ENCODE peak calls at places on chromosome 12, in four cellular contexts. J is uterus, E is right lobe of liver, G is HCT116. X is an unnamed sample.

GRCh38 chr12:16763901-16764300 is 157.9 kb upstream of the LMO3 start:
- DNase-seq in J (no peak), E (no peak), G (no peak), X (no peak)

GRCh38 chr12:52613363-52614030 is 4.9 kb downstream of the KRT73 start:
- DNase-seq in J (no peak), E (no peak), G (no peak), X (no peak)

GRCh38 chr12:6560501-6561205 is 4.8 kb upstream of the IFFO1 start:
- DNase-seq in J (no peak), E (no peak), G (no peak), X (no peak)

GRCh38 chr12:101855364-101855884 is 22.0 kb upstream of the DRAM1 start:
- DNase-seq in J (no peak), E (no peak), G (no peak), X (no peak)

GRCh38 chr12:27907766-27908165 is 64.8 kb downstream of the PTHLH start:
- DNase-seq in J (no peak), E (no peak), G (no peak), X (no peak)

GRCh38 chr12:15838986-15839385 is 43.2 kb upstream of the STRAP start:
- DNase-seq in J (no peak), E (no peak), G (no peak), X (no peak)

GRCh38 chr12:114692558-114693531 is 8.9 kb upstream of the TBX3 start:
- DNase-seq in J (no peak), E (no peak), G (no peak), X (no peak)

GRCh38 chr12:13691598-13691997 is 289.8 kb downstream of the GRIN2B start:
- DNase-seq in J (no peak), E (no peak), G (no peak), X (no peak)

GRCh38 chr12:14238224-14238792 is 127.2 kb upstream of the ATF7IP start:
- DNase-seq in J (no peak), E (no peak), G (no peak), X (no peak)

GRCh38 chr12:89789862-89790261 is 81.2 kb upstream of the ATP2B1 start:
- DNase-seq in J (no peak), E (no peak), G (no peak), X (no peak)

GRCh38 chr12:123442774-123443173 is 6.3 kb upstream of the RILPL2 start:
- DNase-seq in J (no peak), E (no peak), G (no peak), X (no peak)

GRCh38 chr12:8018666-8019581 is 13.6 kb upstream of the FOXJ2 start:
- DNase-seq in J (no peak), E (no peak), G (peak; percentile 50), X (no peak)

GRCh38 chr12:32423598-32423997 is 24.2 kb downstream of the FGD4 start:
- DNase-seq in J (no peak), E (no peak), G (no peak), X (no peak)

GRCh38 chr12:32418221-32418620 is 18.9 kb downstream of the FGD4 start:
- DNase-seq in J (no peak), E (no peak), G (no peak), X (no peak)

GRCh38 chr12:32418903-32419519 is 19.7 kb downstream of the FGD4 start:
- DNase-seq in J (no peak), E (no peak), G (no peak), X (no peak)

GRCh38 chr12:32419520-32419960 is 20.2 kb downstream of the FGD4 start:
- DNase-seq in J (no peak), E (no peak), G (no peak), X (no peak)
- H3K4me1 ChIP-seq in J (no peaks in the 10 kb centered on the region), E (no peaks in the 10 kb centered on the region), G (peaks cover 19% of the 10 kb centered on the region), X (peaks cover 5% of the 10 kb centered on the region)

GRCh38 chr12:45774508-45775162 is 45.1 kb downstream of the ARID2 start:
- DNase-seq in J (no peak), E (no peak), G (no peak), X (no peak)

GRCh38 chr12:45779936-45780335 is 50.4 kb downstream of the ARID2 start:
- DNase-seq in J (no peak), E (no peak), G (no peak), X (no peak)

GRCh38 chr12:45775465-45775864 is 46.0 kb downstream of the ARID2 start:
- DNase-seq in J (no peak), E (no peak), G (no peak), X (no peak)

GRCh38 chr12:45773734-45774133 is 44.2 kb downstream of the ARID2 start:
- DNase-seq in J (no peak), E (no peak), G (no peak), X (no peak)

DNA sequence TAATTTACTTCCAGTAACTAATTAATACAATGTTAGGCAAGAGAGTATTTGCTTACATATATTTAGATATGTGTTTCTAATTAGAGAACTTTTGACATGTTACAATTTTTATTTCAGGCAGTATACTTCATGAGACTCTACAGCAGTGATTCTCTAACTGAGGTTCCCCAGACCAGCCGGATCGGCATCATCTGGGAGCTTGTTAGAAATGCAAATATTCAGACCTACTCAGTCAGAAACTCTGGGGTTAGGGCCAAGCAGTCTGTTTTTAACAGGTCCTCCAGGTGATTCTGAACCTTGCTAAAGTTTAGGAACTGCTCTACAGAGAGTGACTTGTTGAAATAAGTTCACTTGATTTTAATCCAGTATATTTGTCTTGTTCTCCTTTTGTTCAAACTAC is 46.5 kb downstream of the ARID2 start:
- DNase-seq in J (no peak), E (no peak), G (no peak), X (no peak)
- H3K4me1 ChIP-seq in J (peaks cover 5% of the 10 kb centered on the region), E (peaks cover 7% of the 10 kb centered on the region), G (no peaks in the 10 kb centered on the region), X (no peaks in the 10 kb centered on the region)

DNA sequence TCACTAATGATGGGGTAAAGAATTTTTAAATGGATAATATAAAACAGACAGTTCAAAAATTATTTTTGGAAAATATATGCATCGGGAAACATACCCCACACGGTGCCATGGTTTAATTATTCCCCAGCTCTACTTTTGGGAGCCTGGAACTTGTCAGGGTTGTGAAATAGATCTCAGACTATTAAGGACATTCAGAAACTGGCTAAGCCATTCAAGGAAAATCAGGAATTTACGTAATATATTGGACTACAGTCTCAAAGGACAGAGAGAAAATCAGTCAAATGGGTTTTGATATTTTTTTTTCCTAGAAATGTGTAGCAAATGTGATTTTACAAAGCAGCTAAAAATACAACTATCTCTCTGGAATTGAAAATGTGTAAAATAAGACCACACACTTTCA is 57.6 kb upstream of the MON2 start:
- DNase-seq in J (no peak), E (no peak), G (no peak), X (no peak)
- H3K4me1 ChIP-seq in J (no peaks in the 10 kb centered on the region), E (no peaks in the 10 kb centered on the region), G (no peaks in the 10 kb centered on the region), X (no peaks in the 10 kb centered on the region)

GRCh38 chr12:50934371-50934851 is 17.9 kb upstream of the HIGD1C start:
- DNase-seq in J (no peak), E (no peak), G (no peak), X (no peak)
- H3K4me1 ChIP-seq in J (no peaks in the 10 kb centered on the region), E (peaks cover 48% of the 10 kb centered on the region), G (no peaks in the 10 kb centered on the region), X (peaks cover 49% of the 10 kb centered on the region)

GRCh38 chr12:111312016-111312415 is 56.9 kb downstream of the PHETA1 start:
- DNase-seq in J (no peak), E (no peak), G (no peak), X (no peak)

GRCh38 chr12:111309584-111309983 is 59.3 kb downstream of the PHETA1 start:
- DNase-seq in J (no peak), E (no peak), G (no peak), X (no peak)

GRCh38 chr12:111308473-111308872 is 60.4 kb downstream of the PHETA1 start:
- DNase-seq in J (no peak), E (no peak), G (no peak), X (no peak)

GRCh38 chr12:111311011-111311410 is 57.9 kb downstream of the PHETA1 start:
- DNase-seq in J (no peak), E (no peak), G (no peak), X (no peak)

GRCh38 chr12:111310076-111310870 is 58.6 kb downstream of the PHETA1 start:
- DNase-seq in J (no peak), E (no peak), G (no peak), X (no peak)
- H3K4me1 ChIP-seq in J (no peaks in the 10 kb centered on the region), E (no peaks in the 10 kb centered on the region), G (peaks cover 17% of the 10 kb centered on the region), X (no peaks in the 10 kb centered on the region)

GRCh38 chr12:53972722-53973092 is 219 bp upstream of the HOXC11 start:
- DNase-seq in J (no peak), E (no peak), G (no peak), X (no peak)
- H3K4me1 ChIP-seq in J (no peaks in the 10 kb centered on the region), E (peaks cover 5% of the 10 kb centered on the region), G (peaks cover 14% of the 10 kb centered on the region), X (peaks cover 3% of the 10 kb centered on the region)

DNA sequence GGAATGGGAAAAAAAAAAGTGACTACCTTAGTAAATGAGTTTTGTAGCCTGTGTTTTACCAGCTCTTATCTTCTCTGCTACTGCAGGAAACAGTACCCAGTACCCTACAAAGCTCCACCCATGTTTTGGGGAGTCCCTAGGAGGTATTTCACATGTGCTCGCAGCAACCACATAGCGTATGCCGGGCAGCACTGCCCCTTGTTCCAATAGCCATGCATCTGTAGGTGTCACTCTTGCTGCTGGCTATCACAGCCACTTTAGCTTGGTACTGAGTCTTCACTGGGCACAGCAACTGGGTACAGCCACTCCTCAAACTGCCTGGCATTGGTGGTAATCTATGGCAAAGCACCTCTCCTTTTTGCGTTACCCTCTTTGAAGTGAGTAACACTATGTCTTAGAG is 2.0 kb upstream of the MDM1 start:
- DNase-seq in J (no peak), E (peak; percentile 51), G (no peak), X (peak; percentile 31)
- H3K4me1 ChIP-seq in J (no peaks in the 10 kb centered on the region), E (peaks cover 7% of the 10 kb centered on the region), G (peaks cover 13% of the 10 kb centered on the region), X (no peaks in the 10 kb centered on the region)

GRCh38 chr12:116157845-116158267 is 119.6 kb downstream of the MED13L start:
- DNase-seq in J (no peak), E (no peak), G (no peak), X (no peak)

GRCh38 chr12:116160196-116160595 is 117.3 kb downstream of the MED13L start:
- DNase-seq in J (no peak), E (no peak), G (peak; percentile 83), X (no peak)

GRCh38 chr12:116159175-116159574 is 118.3 kb downstream of the MED13L start:
- DNase-seq in J (no peak), E (no peak), G (no peak), X (no peak)

GRCh38 chr12:116160883-116161458 is 116.5 kb downstream of the MED13L start:
- DNase-seq in J (no peak), E (no peak), G (no peak), X (no peak)

GRCh38 chr12:116159593-116159992 is 117.9 kb downstream of the MED13L start:
- DNase-seq in J (no peak), E (no peak), G (no peak), X (no peak)
- H3K4me1 ChIP-seq in J (no peaks in the 10 kb centered on the region), E (peaks cover 36% of the 10 kb centered on the region), G (peaks cover 48% of the 10 kb centered on the region), X (peaks cover 10% of the 10 kb centered on the region)

DNA sequence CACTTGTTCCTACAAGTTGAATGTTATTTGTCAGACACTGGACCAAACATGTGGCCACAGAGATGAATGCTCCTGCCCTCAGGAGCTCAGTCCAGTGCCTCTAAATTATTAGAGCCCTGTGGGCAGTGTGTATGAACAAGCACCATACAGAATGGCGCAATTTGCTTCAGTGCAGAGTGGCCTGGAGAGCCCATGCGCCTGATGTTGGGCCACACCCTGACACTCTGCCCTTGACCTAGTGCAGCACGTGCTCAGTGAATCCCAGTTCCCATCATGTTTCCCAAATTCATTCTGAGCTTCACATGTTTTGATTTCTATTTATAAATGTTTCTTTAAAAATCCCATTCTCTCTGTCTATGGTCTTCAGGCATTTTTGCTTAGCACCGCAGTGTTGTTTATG is 116.8 kb downstream of the PRMT8 start:
- DNase-seq in J (no peak), E (no peak), G (no peak), X (no peak)
- H3K4me1 ChIP-seq in J (no peaks in the 10 kb centered on the region), E (no peaks in the 10 kb centered on the region), G (no peaks in the 10 kb centered on the region), X (no peaks in the 10 kb centered on the region)

X was measured in mucosa of descending colon.